ENCODE peak calls at places on chromosomes 11 and 22, in six cellular contexts. Z, T, M, X, Q and V are unnamed samples. For H3K9me3, the result is how much of the 10 kb centered on the place peaks cover.

GRCh38 chr22:37169412-37169811 is 18.6 kb downstream of the C1QTNF6 start:
- DNase-seq in Z (no peak), T (no peak), M (no peak), X (no peak), Q (peak), V (peak)

GRCh38 chr11:46114961-46115360 is 6.3 kb downstream of the PHF21A start:
- DNase-seq in Z (no peak), T (no peak), M (no peak), X (no peak), Q (no peak), V (no peak)

GRCh38 chr11:76654310-76654851 is 16.2 kb downstream of the LRRC32 start:
- DNase-seq in Z (no peak), T (no peak), M (peak), X (no peak), Q (peak), V (no peak)

GRCh38 chr11:665062-665706 is 28.1 kb downstream of the DRD4 start:
- DNase-seq in Z (no peak), T (no peak), M (no peak), X (no peak), Q (no peak), V (no peak)

GRCh38 chr11:66906077-66906929 is 49.4 kb downstream of the LRFN4 start:
- DNase-seq in Z (no peak), T (no peak), M (peak), X (no peak), Q (no peak), V (no peak)

GRCh38 chr11:64960719-64961118 is 11.2 kb downstream of the MAJIN start:
- DNase-seq in Z (no peak), T (no peak), M (no peak), X (no peak), Q (no peak), V (no peak)

GRCh38 chr11:32420937-32421532 is 14.3 kb downstream of the WT1 start:
- DNase-seq in Z (no peak), T (peak), M (peak), X (peak), Q (no peak), V (no peak)

GRCh38 chr11:112318193-112318592 is 57.5 kb upstream of the PLET1 start:
- DNase-seq in Z (no peak), T (no peak), M (peak), X (no peak), Q (no peak), V (no peak)

GRCh38 chr11:119380160-119380815 is 1.2 kb downstream of the USP2 start:
- DNase-seq in Z (peak), T (no peak), M (no peak), X (no peak), Q (no peak), V (no peak)

GRCh38 chr22:38981005-38981658 is 1.0 kb upstream of the APOBEC3B start:
- DNase-seq in Z (no peak), T (no peak), M (peak), X (peak), Q (peak), V (no peak)

GRCh38 chr11:1939006-1939626 is 8.0 kb upstream of the MRPL23 start:
- DNase-seq in Z (peak), T (no peak), M (no peak), X (no peak), Q (peak), V (no peak)

GRCh38 chr11:5081405-5081804 is 12.0 kb downstream of the OR52E1 start:
- DNase-seq in Z (no peak), T (no peak), M (no peak), X (no peak), Q (no peak), V (no peak)

GRCh38 chr22:37370306-37370979 is 56.8 kb downstream of the ELFN2 start:
- DNase-seq in Z (peak), T (no peak), M (no peak), X (peak), Q (peak), V (no peak)

GRCh38 chr22:29801153-29801552 is 34.0 kb downstream of the UQCR10 start:
- DNase-seq in Z (no peak), T (no peak), M (no peak), X (no peak), Q (no peak), V (no peak)

GRCh38 chr11:23723861-23724260 is 773.0 kb upstream of the LUZP2 start:
- DNase-seq in Z (no peak), T (no peak), M (peak), X (no peak), Q (no peak), V (no peak)

GRCh38 chr22:19483481-19484244 is 3.9 kb downstream of the CDC45 start:
- DNase-seq in Z (no peak), T (no peak), M (no peak), X (no peak), Q (no peak), V (no peak)

GRCh38 chr22:19824197-19825015 is 30.3 kb downstream of the GNB1L start:
- DNase-seq in Z (no peak), T (no peak), M (no peak), X (no peak), Q (peak), V (no peak)

GRCh38 chr11:109026891-109027489 is 362.1 kb downstream of the DDX10 start:
- DNase-seq in Z (no peak), T (no peak), M (peak), X (no peak), Q (no peak), V (no peak)

GRCh38 chr11:115528217-115528616 is 24.0 kb upstream of the CADM1 start:
- DNase-seq in Z (no peak), T (no peak), M (no peak), X (no peak), Q (no peak), V (no peak)

GRCh38 chr11:117408356-117408755 is 80.7 kb downstream of the CEP164 start:
- DNase-seq in Z (no peak), T (no peak), M (no peak), X (no peak), Q (peak), V (no peak)

GRCh38 chr11:27451528-27451927 is 21.1 kb downstream of the LGR4 start:
- DNase-seq in Z (no peak), T (no peak), M (peak), X (no peak), Q (no peak), V (no peak)

GRCh38 chr11:117465236-117465997 is 137.8 kb downstream of the CEP164 start:
- DNase-seq in Z (no peak), T (no peak), M (no peak), X (no peak), Q (no peak), V (no peak)

GRCh38 chr11:64959498-64959897 is 12.4 kb downstream of the MAJIN start:
- DNase-seq in Z (no peak), T (no peak), M (no peak), X (no peak), Q (no peak), V (no peak)

GRCh38 chr22:35914357-35914664 is 114.3 kb downstream of the RBFOX2 start:
- DNase-seq in Z (no peak), T (no peak), M (no peak), X (no peak), Q (no peak), V (no peak)
- H3K9me3 ChIP-seq in Z (under half), T (under half), M (under half), X (under half), Q (under half), V (under half)

GRCh38 chr11:69328231-69328630 is 34.3 kb downstream of the MYEOV start:
- DNase-seq in Z (no peak), T (no peak), M (no peak), X (no peak), Q (no peak), V (no peak)
- H3K9me3 ChIP-seq in Z (under half), T (under half), M (under half), X (under half), Q (under half), V (under half)

DNA sequence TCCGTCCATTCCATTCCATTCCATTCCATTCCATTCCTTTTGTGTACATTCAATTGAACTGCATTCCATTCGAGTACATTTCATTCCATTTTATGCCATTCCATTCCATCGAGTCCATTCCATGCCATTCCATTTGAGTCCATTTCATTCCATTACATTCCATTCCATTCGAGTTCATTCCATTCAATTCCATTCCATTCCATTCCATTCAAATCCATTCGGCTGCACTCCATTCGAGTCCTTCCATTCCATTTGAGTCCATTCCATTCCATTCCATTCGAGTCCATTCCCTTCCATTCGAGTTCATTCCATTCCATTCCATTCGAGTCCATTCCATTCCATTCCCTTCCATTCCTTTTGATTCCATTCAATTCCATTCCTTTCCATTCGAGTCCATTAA is 4800.6 kb upstream of the OR11H1 start:
- DNase-seq in Z (no peak), T (no peak), M (no peak), X (no peak), Q (no peak), V (no peak)
- H3K9me3 ChIP-seq in Z (under half), T (under half), M (under half), X (half or more), Q (half or more), V (under half)

GRCh38 chr22:22359465-22359864 is 114.9 kb downstream of the VPREB1 start:
- DNase-seq in Z (no peak), T (no peak), M (no peak), X (no peak), Q (no peak), V (no peak)
- H3K9me3 ChIP-seq in Z (under half), T (under half), M (under half), X (under half), Q (under half), V (under half)

DNA sequence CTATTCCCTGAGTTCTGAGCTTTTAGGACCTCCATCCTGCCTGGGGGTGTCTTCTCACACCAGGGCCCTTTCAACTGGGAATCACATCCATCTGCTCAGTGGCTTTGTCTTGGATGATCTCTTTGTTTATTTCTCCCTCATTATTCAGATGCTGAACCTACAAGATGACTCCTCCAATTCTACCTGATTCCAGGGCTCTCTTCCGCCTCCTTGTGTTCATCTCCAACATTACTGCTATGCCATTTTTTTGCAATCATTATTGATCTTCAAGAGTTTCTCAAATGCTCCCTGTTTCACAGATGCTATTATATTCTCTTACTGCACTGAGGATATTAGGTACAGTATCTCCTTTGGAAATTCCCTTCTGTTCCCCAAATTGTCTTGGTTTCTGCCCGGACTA is 307.7 kb downstream of the SHANK2 start:
- DNase-seq in Z (no peak), T (no peak), M (no peak), X (no peak), Q (no peak), V (no peak)
- H3K9me3 ChIP-seq in Z (under half), T (under half), M (under half), X (under half), Q (under half), V (under half)

DNA sequence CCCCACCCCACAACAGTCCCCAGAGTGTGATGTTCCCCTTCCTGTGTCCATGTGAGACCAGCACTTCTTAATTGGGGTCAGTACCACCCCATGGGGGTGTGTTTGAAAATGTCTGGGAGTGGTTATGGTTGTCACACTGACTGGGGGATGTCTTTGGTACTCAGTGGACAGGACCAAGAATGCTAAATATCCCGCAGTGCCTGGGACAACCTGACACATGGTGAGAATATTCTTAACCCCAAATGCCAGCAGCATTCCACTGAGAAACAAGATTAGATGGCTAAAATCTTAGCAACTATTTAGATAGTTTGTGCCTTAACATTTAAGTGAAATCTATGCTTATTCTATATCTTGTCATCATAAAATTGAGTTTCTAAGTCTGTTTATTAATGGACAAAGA is 177.5 kb upstream of the ZBED5 start:
- DNase-seq in Z (no peak), T (no peak), M (no peak), X (no peak), Q (no peak), V (no peak)
- H3K9me3 ChIP-seq in Z (under half), T (under half), M (under half), X (under half), Q (under half), V (under half)

GRCh38 chr11:8779107-8779506 is 96.5 kb downstream of the RPL27A start:
- DNase-seq in Z (no peak), T (no peak), M (no peak), X (no peak), Q (no peak), V (no peak)

GRCh38 chr11:8775341-8776133 is 92.9 kb downstream of the RPL27A start:
- DNase-seq in Z (no peak), T (no peak), M (peak), X (no peak), Q (no peak), V (no peak)

GRCh38 chr11:8776209-8776608 is 93.6 kb downstream of the RPL27A start:
- DNase-seq in Z (no peak), T (no peak), M (no peak), X (no peak), Q (no peak), V (no peak)

GRCh38 chr11:8779732-8780131 is 97.1 kb downstream of the RPL27A start:
- DNase-seq in Z (no peak), T (no peak), M (no peak), X (no peak), Q (no peak), V (no peak)

DNA sequence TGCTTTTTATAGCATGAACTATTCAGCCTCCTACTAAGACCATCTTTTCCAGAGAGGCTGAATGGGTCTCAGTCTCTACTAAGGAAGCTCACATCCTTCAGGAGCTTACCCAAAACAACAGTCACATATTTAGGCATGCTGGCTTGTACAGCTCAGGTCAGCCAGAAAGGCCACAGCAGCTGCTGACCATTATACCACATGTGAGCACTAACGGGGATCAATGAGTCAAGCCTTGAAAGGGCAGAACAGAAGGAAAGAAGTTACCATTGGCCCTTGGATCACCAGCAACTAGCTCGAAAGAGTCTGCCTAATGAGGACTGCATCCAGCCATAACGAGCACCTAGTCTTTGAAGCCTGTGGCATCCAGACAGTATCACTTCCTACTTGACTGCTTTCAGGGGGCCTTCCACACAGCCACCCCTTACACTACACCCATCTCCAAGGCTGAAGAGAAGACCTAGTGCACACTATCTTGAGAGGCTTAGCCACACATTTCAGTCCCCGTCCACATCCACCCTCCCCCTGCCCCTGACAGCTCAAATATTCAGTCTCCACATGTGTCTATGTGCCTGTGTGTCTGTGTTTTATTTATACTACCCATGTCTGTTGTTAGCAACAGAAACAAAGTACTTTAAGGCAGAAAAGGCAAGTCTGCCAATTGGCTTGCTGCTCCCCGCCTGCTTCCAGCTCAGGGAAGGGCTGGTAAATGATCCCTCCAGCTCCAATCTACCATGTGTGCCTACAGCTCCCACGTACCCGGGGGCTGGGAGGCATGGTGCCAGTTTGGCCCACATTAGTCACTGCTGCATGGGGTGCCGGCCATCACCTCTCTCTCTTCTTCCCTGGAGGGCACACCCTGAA is 95.5 kb downstream of the RPL27A start:
- DNase-seq in Z (peak), T (no peak), M (peak), X (peak), Q (no peak), V (no peak)
- H3K9me3 ChIP-seq in Z (under half), T (under half), M (under half), X (under half), Q (under half), V (under half)